ENCODE peak calls at places on chromosomes 5 and 9, in seven cellular contexts. E is right lobe of liver; Z is CD8-positive, alpha-beta T cell; P is neuronal stem cell; X is prostate gland; L is Peyer's patch; M is pancreas. N is an unnamed sample.

GRCh38 chr5:24712047-24712446 is 67.3 kb upstream of the CDH10 start:
- DNase-seq in M (no peak), Z (no peak), L (no peak), X (no peak), P (no peak), E (no peak), N (no peak)

GRCh38 chr5:173888473-173889135 is 455 bp downstream of the CPEB4 start:
- DNase-seq in L (peak; percentile 58), E (no peak), M (peak; percentile 69), Z (peak; percentile 17), X (no peak), P (no peak), N (peak; percentile 37)

GRCh38 chr9:249025-249424 is 34.4 kb downstream of the DOCK8 start:
- DNase-seq in Z (no peak), M (no peak), X (no peak), E (no peak), L (no peak), P (no peak), N (no peak)

GRCh38 chr9:118992813-118993747 is 376.2 kb downstream of the BRINP1 start:
- DNase-seq in X (no peak), Z (no peak), P (no peak), L (no peak), M (no peak), E (peak; percentile 67), N (no peak)

GRCh38 chr9:137311971-137312851 is 10.1 kb upstream of the NRARP start:
- DNase-seq in M (peak; percentile 87), X (no peak), P (no peak), E (no peak), L (peak; percentile 62), Z (no peak), N (no peak)

GRCh38 chr9:13034696-13035006 is 244.8 kb downstream of the MPDZ start:
- DNase-seq in L (no peak), X (no peak), M (no peak), P (no peak), E (no peak), Z (no peak), N (no peak)

GRCh38 chr9:91496351-91496750 is 72.7 kb upstream of the NFIL3 start:
- DNase-seq in E (no peak), X (no peak), M (no peak), L (no peak), Z (no peak), P (no peak), N (no peak)

GRCh38 chr5:111929892-111930291 is 172.9 kb upstream of the NREP start:
- DNase-seq in E (no peak), X (no peak), Z (no peak), P (no peak), M (no peak), L (no peak), N (no peak)

GRCh38 chr5:61618577-61618976 is 286.5 kb downstream of the ZSWIM6 start:
- DNase-seq in Z (no peak), L (no peak), X (no peak), E (no peak), M (no peak), P (no peak), N (no peak)

GRCh38 chr5:178431063-178431776 is 159.0 kb downstream of the COL23A1 start:
- DNase-seq in Z (no peak), X (no peak), P (no peak), M (no peak), E (no peak), L (no peak), N (no peak)

GRCh38 chr9:9961487-9961886 is 651.3 kb downstream of the PTPRD start:
- DNase-seq in E (no peak), X (no peak), P (no peak), L (no peak), Z (no peak), M (no peak), N (no peak)

GRCh38 chr9:7209051-7209450 is 451.3 kb downstream of the KDM4C start:
- DNase-seq in M (no peak), L (no peak), P (no peak), E (no peak), Z (no peak), X (no peak), N (no peak)

GRCh38 chr5:67350185-67350584 is 153.6 kb upstream of the CD180 start:
- DNase-seq in X (no peak), E (no peak), L (no peak), M (no peak), Z (no peak), P (no peak), N (no peak)

GRCh38 chr5:83473344-83474169 is 2.0 kb downstream of the VCAN start:
- DNase-seq in E (peak; percentile 49), M (peak; percentile 84), X (peak; percentile 65), P (peak; percentile 97), Z (peak; percentile 30), L (peak; percentile 67), N (peak; percentile 74)

GRCh38 chr9:33297455-33297854 is 7.1 kb downstream of the NFX1 start:
- DNase-seq in E (peak; percentile 52), Z (no peak), X (no peak), P (no peak), L (peak; percentile 56), M (no peak), N (peak; percentile 75)

GRCh38 chr9:115882911-115883310 is 270.7 kb upstream of the PAPPA start:
- DNase-seq in L (no peak), X (no peak), E (no peak), P (no peak), Z (no peak), M (no peak), N (no peak)

GRCh38 chr5:75617746-75618352 is 6.6 kb downstream of the ANKDD1B start:
- DNase-seq in Z (no peak), P (no peak), M (no peak), X (no peak), E (no peak), L (no peak), N (no peak)

GRCh38 chr9:1443450-1443849 is 393.3 kb downstream of the DMRT2 start:
- DNase-seq in M (no peak), L (no peak), X (no peak), Z (no peak), E (no peak), P (no peak), N (no peak)

GRCh38 chr5:103896593-103896992 is 334.0 kb upstream of the NUDT12 start:
- DNase-seq in X (no peak), M (no peak), L (no peak), Z (no peak), P (no peak), E (no peak), N (no peak)

GRCh38 chr5:33194914-33195313 is 245.9 kb upstream of the TARS1 start:
- DNase-seq in M (no peak), E (no peak), L (no peak), P (no peak), X (no peak), Z (no peak), N (no peak)

GRCh38 chr5:33195431-33196128 is 245.2 kb upstream of the TARS1 start:
- DNase-seq in M (no peak), P (no peak), Z (no peak), L (no peak), X (no peak), E (no peak), N (no peak)

DNA sequence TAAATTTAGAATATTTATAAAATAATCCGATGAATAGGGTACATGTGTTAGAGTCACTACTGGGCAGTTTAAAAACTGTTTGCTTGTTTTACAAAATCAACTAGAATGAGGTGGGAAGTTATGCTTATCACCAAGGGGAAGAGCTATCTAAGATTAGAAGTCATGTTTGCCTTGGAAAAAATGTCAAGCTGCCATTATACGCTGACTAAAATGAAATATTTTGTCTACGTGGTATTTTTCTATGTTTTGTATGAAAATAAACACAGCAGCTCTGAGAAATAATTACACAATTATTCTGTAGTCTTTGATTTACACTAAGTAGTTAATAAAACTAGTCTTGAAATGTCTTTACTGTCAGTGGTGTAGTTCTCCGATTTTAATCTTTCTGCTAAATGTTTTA is 241.9 kb upstream of the TARS1 start:
- DNase-seq in E (no peak), X (no peak), P (no peak), M (no peak), Z (no peak), L (no peak), N (no peak)
- H3K27ac ChIP-seq in E (no peak overlapping the region), X (no peak overlapping the region), P (no peak overlapping the region), M (no peak overlapping the region), Z (no peak overlapping the region), L (no peak overlapping the region), N (no peak overlapping the region)

GRCh38 chr9:93234600-93234999 is 50.7 kb downstream of the WNK2 start:
- DNase-seq in L (no peak), Z (no peak), P (no peak), X (peak; percentile 20), M (no peak), E (no peak), N (no peak)

GRCh38 chr9:93238953-93239352 is 55.0 kb downstream of the WNK2 start:
- DNase-seq in P (no peak), X (no peak), E (no peak), Z (no peak), L (no peak), M (no peak), N (no peak)

GRCh38 chr9:93237535-93237934 is 53.6 kb downstream of the WNK2 start:
- DNase-seq in M (no peak), Z (no peak), E (no peak), X (no peak), P (no peak), L (no peak), N (no peak)

GRCh38 chr9:93235278-93235960 is 51.5 kb downstream of the WNK2 start:
- DNase-seq in X (no peak), P (no peak), L (no peak), Z (no peak), E (no peak), M (no peak), N (no peak)

DNA sequence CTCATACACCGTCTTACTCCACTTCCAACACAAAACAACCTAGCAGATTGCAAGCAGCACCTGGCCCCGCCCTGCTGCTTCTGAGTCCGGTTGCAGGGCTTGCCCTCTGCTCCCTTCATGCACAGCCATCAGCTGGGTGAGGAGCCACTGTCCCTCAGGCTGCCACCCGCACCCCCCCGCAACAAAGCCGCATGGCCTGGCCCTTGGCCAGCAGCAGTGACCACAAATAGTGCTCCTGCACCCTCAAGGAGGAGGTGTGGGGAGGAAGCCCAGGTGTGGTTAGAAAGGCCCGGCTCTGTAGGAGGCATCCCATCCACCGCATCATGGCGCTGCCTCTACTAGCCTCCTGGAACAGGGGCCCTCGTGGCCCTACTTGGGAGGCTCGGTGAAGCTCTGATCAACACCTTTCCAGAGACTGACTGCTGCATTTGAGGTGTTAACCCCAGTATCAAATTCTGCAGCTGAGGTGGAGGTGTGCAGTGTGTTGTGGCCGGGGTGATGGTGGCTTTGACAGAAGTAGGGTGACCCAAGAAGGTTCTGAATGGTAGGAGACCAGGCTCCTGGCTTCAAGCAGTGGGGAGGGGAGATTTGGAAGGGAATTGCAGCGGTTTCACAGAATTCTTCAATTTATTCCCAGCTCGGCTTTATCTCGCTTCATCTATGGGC is 52.7 kb downstream of the WNK2 start:
- DNase-seq in X (no peak), E (no peak), P (no peak), L (no peak), Z (no peak), M (no peak), N (no peak)
- H3K4me1 ChIP-seq in X (no peaks in the 10 kb centered on the region), E (no peaks in the 10 kb centered on the region), P (no peaks in the 10 kb centered on the region), L (no peaks in the 10 kb centered on the region), Z (peaks cover 5% of the 10 kb centered on the region), M (peaks cover 29% of the 10 kb centered on the region), N (peaks cover 3% of the 10 kb centered on the region)

GRCh38 chr9:98120476-98120875 is 1.5 kb upstream of the TRIM14 start:
- DNase-seq in E (no peak), P (no peak), M (no peak), L (peak; percentile 69), Z (no peak), X (no peak), N (peak; percentile 76)
- H3K27ac ChIP-seq in E (no peak overlapping the region), P (no peak overlapping the region), M (no peak overlapping the region), L (peak overlapping the region; percentile 88), Z (peak overlapping the region; percentile 17), X (peak overlapping the region; percentile 88), N (peak overlapping the region; percentile 96)

GRCh38 chr9:133122605-133122934 is 1.5 kb upstream of the RALGDS start:
- DNase-seq in P (no peak), X (no peak), M (no peak), Z (no peak), E (no peak), L (no peak), N (no peak)
- H3K4me1 ChIP-seq in P (peaks cover 30% of the 10 kb centered on the region), X (peaks cover 34% of the 10 kb centered on the region), M (peaks cover 49% of the 10 kb centered on the region), Z (peaks cover 65% of the 10 kb centered on the region), E (peaks cover 39% of the 10 kb centered on the region), L (peaks cover 16% of the 10 kb centered on the region), N (peaks cover 12% of the 10 kb centered on the region)

N was measured in colonic mucosa.